ENCODE peak calls at places on chromosomes 2 and 18, in ten cellular contexts. B is AG09319, C is nephron progenitor cell, I is GM23338, G is fibroblast of the aortic adventitia, O is A549, F is lower leg skin, L is foreskin fibroblast, W is body of pancreas, Z is bronchial epithelial cell. X is an unnamed sample.

GRCh38 chr2:134431837-134432437 is 178.1 kb downstream of the MGAT5 start:
- DNase-seq in B (no peak), C (no peak), I (peak), G (peak), O (peak), F (no peak), L (peak), W (no peak), Z (peak), X (no peak)

GRCh38 chr2:62774555-62775366 is 69.2 kb downstream of the EHBP1 start:
- DNase-seq in B (no peak), C (no peak), I (peak), G (peak), O (no peak), F (no peak), L (peak), W (peak), Z (peak), X (no peak)

GRCh38 chr18:13436596-13436995 is 218.0 kb downstream of the LDLRAD4 start:
- DNase-seq in B (no peak), C (no peak), I (no peak), G (peak), O (no peak), F (no peak), L (no peak), W (no peak), Z (no peak), X (no peak)

GRCh38 chr2:36277146-36277808 is 78.3 kb upstream of the CRIM1 start:
- DNase-seq in B (no peak), C (no peak), I (no peak), G (peak), O (no peak), F (no peak), L (peak), W (no peak), Z (peak), X (no peak)

GRCh38 chr18:26386002-26386401 is 159.8 kb downstream of the TAF4B start:
- DNase-seq in B (peak), C (no peak), I (no peak), G (peak), O (no peak), F (no peak), L (peak), W (peak), Z (peak), X (no peak)

GRCh38 chr18:78699516-78699915 is 280.1 kb upstream of the SALL3 start:
- DNase-seq in B (no peak), C (no peak), I (no peak), G (no peak), O (no peak), F (peak), L (no peak), W (peak), Z (no peak), X (no peak)

GRCh38 chr2:72828840-72829507 is 3.1 kb upstream of the EXOC6B start:
- DNase-seq in B (no peak), C (no peak), I (no peak), G (peak), O (no peak), F (no peak), L (no peak), W (no peak), Z (peak), X (no peak)

GRCh38 chr2:230691005-230691647 is 21.5 kb upstream of the CAB39 start:
- DNase-seq in B (no peak), C (no peak), I (peak), G (peak), O (no peak), F (peak), L (peak), W (no peak), Z (peak), X (no peak)

GRCh38 chr18:53971331-53971730 is 253.1 kb downstream of the MBD2 start:
- DNase-seq in B (no peak), C (no peak), I (no peak), G (no peak), O (no peak), F (no peak), L (no peak), W (no peak), Z (peak), X (no peak)

GRCh38 chr18:38611036-38611964 is 1045.7 kb upstream of the CELF4 start:
- DNase-seq in B (no peak), C (no peak), I (no peak), G (no peak), O (no peak), F (no peak), L (no peak), W (no peak), Z (no peak), X (no peak)

GRCh38 chr2:202016579-202017227 is 17.0 kb upstream of the FZD7 start:
- DNase-seq in B (no peak), C (no peak), I (no peak), G (no peak), O (no peak), F (no peak), L (no peak), W (no peak), Z (no peak), X (no peak)

GRCh38 chr2:229980440-229981184 is 58.3 kb downstream of the FBXO36 start:
- DNase-seq in B (no peak), C (no peak), I (peak), G (peak), O (no peak), F (no peak), L (peak), W (peak), Z (peak), X (no peak)

GRCh38 chr18:36187826-36188721 is 777 bp downstream of the MOCOS start:
- DNase-seq in B (peak), C (peak), I (peak), G (peak), O (no peak), F (peak), L (peak), W (no peak), Z (peak), X (no peak)

DNA sequence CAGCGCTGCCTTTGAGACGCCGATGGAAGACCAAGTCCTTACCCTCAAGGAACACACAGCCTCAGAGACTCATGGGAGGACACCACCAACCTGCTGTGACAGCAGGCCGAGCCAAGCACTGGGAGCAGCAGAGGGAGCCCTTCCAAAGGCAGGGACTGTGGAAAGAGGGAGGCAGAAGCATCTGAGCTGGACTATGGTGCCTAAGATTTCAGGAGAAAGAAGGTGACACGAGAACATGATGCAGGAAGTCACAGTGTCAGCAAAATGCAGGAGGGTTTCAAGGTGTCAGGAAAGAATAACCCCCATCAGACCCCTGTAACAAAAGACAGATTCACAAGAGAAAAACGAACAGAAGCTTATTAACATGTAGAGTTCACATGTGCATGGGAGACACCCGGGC is 24.2 kb upstream of the COX7A2L start:
- DNase-seq in B (no peak), C (peak), I (peak), G (no peak), O (no peak), F (no peak), L (peak), W (peak), Z (no peak), X (no peak)
- TF ChIP-seq CTCF in B (peak), C (no peak), I (peak), G (peak), O (peak), F (no peak), L (peak), W (no peak), Z (no peak), X (no peak)

GRCh38 chr2:221063568-221063967 is 508.5 kb downstream of the EPHA4 start:
- DNase-seq in B (no peak), C (no peak), I (peak), G (no peak), O (no peak), F (no peak), L (no peak), W (no peak), Z (no peak), X (no peak)
- TF ChIP-seq CTCF in B (no peak), C (no peak), I (peak), G (no peak), O (no peak), F (no peak), L (no peak), W (no peak), Z (no peak), X (no peak)

GRCh38 chr2:28210535-28210934 is 182.1 kb upstream of the FOSL2 start:
- DNase-seq in B (no peak), C (no peak), I (no peak), G (no peak), O (no peak), F (no peak), L (no peak), W (no peak), Z (no peak), X (no peak)

GRCh38 chr2:28219736-28220364 is 172.8 kb upstream of the FOSL2 start:
- DNase-seq in B (no peak), C (no peak), I (no peak), G (no peak), O (no peak), F (no peak), L (no peak), W (no peak), Z (no peak), X (no peak)

GRCh38 chr2:28219134-28219533 is 173.5 kb upstream of the FOSL2 start:
- DNase-seq in B (no peak), C (no peak), I (no peak), G (no peak), O (no peak), F (no peak), L (peak), W (no peak), Z (no peak), X (no peak)

GRCh38 chr2:28217042-28217740 is 175.5 kb upstream of the FOSL2 start:
- DNase-seq in B (no peak), C (no peak), I (no peak), G (no peak), O (no peak), F (no peak), L (no peak), W (no peak), Z (peak), X (no peak)

DNA sequence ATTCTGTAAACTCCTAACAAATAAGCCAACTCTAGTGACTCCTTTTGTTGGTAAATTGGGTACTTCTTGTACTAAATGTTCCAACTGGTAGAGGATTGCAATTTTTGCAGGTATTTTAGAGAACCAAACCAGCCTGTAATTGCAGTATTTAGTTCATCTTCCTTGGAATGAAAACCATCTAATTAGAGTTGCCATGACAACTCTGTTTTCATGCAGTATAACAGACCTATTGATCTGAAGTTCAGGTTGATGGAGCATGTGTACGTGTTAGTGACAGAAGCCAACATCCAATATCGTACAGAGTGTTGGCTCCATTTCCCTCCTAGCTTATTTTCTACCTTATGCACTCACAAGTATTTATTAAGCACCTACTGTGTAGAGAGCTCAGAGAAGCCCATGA is 176.3 kb upstream of the FOSL2 start:
- DNase-seq in B (no peak), C (no peak), I (no peak), G (no peak), O (no peak), F (no peak), L (no peak), W (no peak), Z (no peak), X (no peak)
- TF ChIP-seq CTCF in B (no peak), C (no peak), I (no peak), G (no peak), O (no peak), F (no peak), L (no peak), W (no peak), Z (no peak), X (no peak)

GRCh38 chr2:99821039-99821438 is 321.4 kb downstream of the AFF3 start:
- DNase-seq in B (no peak), C (no peak), I (no peak), G (no peak), O (no peak), F (no peak), L (no peak), W (no peak), Z (no peak), X (no peak)
- TF ChIP-seq CTCF in B (no peak), C (no peak), I (no peak), G (no peak), O (no peak), F (no peak), L (no peak), W (no peak), Z (no peak), X (no peak)

GRCh38 chr18:62957885-62958472 is 242.6 kb downstream of the PHLPP1 start:
- DNase-seq in B (no peak), C (peak), I (peak), G (peak), O (no peak), F (no peak), L (peak), W (peak), Z (peak), X (peak)
- TF ChIP-seq CTCF in B (peak), C (peak), I (peak), G (peak), O (peak), F (no peak), L (peak), W (peak), Z (peak), X (peak)

DNA sequence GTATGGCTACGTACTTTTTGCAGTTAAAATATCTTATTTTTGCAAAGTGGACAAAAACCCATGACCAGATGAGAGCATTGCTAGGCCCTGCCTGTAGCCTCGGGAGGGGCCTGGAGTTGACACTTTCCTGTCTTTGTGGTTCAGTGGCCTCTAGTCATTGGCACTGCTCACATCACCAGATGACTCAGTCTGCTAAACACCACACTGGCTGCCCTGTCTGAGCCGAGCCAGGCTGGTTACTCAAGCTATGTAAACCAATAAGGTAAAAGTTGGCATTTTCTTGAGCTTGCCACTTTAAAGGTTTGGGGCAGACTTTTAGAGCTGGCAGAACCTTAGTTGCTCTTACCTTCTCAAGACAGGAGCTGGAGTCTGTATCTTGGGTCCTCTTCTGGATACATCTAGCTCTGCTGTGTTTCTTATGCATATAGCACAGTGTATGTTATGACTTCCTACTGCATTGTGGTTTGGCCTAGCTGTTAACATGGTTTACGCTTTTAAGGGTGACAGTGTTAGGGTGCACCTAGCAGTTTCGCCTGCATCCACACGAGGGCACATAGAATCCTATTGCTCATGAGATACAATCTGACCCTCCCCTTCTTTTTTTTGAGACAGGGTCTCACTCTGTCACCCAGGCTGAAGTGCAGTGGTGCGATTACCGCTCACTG is 76.4 kb downstream of the AP1S3 start:
- DNase-seq in B (peak), C (no peak), I (peak), G (peak), O (peak), F (peak), L (peak), W (peak), Z (peak), X (peak)
- TF ChIP-seq CTCF in B (no peak), C (no peak), I (peak), G (peak), O (peak), F (no peak), L (no peak), W (no peak), Z (peak), X (peak)

DNA sequence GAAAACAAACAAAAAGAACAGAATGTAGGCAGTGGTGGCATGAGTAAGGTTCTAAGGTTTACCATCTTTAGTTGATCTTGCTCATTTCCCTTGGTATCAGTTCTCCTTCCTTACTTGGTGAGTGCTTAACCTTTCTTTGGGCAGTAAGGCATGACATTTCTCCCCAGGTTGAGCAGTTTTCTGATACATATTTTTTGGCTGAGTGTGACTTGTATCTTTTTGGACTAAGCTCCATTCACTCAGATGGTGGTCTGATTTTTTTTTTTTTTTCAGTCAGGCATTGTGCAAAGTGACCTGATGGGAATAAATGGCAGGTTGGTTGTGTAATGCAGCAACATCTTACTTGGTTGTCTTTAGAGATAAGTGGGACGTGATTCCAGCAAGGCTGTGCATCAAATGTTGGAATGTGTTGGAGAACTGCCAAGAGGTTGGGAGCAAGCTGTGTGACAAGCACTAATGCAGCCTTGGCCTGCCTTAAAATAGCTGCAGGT is 15.1 kb downstream of the SPTBN1 start:
- DNase-seq in B (no peak), C (no peak), I (no peak), G (peak), O (peak), F (no peak), L (peak), W (peak), Z (peak), X (no peak)
- TF ChIP-seq CTCF in B (no peak), C (no peak), I (no peak), G (no peak), O (no peak), F (no peak), L (no peak), W (no peak), Z (no peak), X (no peak)

DNA sequence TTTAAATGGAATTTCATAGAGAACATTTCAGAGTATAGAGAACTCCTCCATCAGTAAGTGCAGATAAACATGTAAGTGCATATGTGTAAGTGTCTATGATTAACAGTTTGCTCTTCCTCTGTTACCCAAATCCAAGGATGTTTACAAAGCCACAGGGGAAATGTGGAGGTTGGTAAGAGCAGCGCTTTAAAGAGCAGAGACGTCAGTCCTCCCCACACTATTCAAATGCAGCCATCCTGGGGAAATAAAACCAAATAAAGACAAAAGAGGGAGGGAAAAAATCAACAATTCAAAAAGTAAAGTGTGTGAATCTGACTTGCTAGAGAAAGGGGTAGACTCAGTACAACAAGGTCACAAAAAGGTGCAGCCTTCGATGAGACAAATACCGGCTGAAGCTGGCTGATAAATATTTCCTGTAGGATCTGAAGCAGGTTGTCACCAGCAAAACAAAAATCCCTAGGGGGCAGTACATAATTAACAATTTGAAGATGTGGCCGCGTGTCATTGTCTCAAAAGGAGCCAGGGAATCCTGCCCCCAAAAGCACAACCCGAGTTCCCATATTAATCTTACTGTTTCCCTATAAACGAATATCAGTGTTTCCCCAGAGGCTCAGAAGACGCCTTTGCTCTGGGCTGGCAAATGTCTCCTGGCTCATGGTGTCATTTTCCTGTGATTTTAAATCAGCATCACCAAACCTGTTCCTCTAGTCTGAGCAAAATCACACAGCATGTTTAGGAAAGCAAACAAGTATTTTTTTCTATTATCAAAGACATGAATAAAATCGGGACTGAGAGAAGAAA is 216.5 kb downstream of the CDCA7 start:
- DNase-seq in B (no peak), C (peak), I (peak), G (peak), O (peak), F (no peak), L (peak), W (peak), Z (peak), X (no peak)
- TF ChIP-seq CTCF in B (peak), C (peak), I (peak), G (peak), O (peak), F (no peak), L (peak), W (peak), Z (peak), X (no peak)